ENCODE peak calls at places on chromosome 10, in four cellular contexts. H is AG04450; S is CD8-positive, alpha-beta T cell; E is tibial artery. N is an unnamed sample.

GRCh38 chr10:79437111-79437814 is 8.2 kb downstream of the ZCCHC24 start:
- DNase-seq in H (no peak), S (no peak), E (no peak), N (peak)

GRCh38 chr10:118767297-118768040 is 12.7 kb upstream of the CACUL1 start:
- DNase-seq in H (no peak), S (no peak), E (no peak), N (no peak)

GRCh38 chr10:87837445-87837844 is 19.4 kb upstream of the ATAD1 start:
- DNase-seq in H (no peak), S (no peak), E (no peak), N (no peak)

GRCh38 chr10:78535716-78536218 is 502.1 kb downstream of the RPS24 start:
- DNase-seq in H (no peak), S (no peak), E (no peak), N (no peak)

GRCh38 chr10:102009801-102010425 is 46.1 kb downstream of the ARMH3 start:
- DNase-seq in H (peak), S (peak), E (peak), N (peak)

GRCh38 chr10:49116509-49117365 is 1.4 kb upstream of the VSTM4 start:
- DNase-seq in H (no peak), S (no peak), E (no peak), N (no peak)

GRCh38 chr10:78906734-78907385 is 161.9 kb upstream of the ZMIZ1 start:
- DNase-seq in H (no peak), S (no peak), E (no peak), N (no peak)

GRCh38 chr10:71086439-71087080 is 125.8 kb upstream of the UNC5B start:
- DNase-seq in H (no peak), S (no peak), E (no peak), N (no peak)

GRCh38 chr10:114714281-114714741 is 56.2 kb upstream of the ABLIM1 start:
- DNase-seq in H (peak), S (no peak), E (no peak), N (no peak)

GRCh38 chr10:3239066-3239919 is 66.7 kb upstream of the PITRM1 start:
- DNase-seq in H (no peak), S (peak), E (peak), N (peak)

GRCh38 chr10:123997486-123998196 is 95.8 kb downstream of the CHST15 start:
- DNase-seq in H (peak), S (no peak), E (peak), N (no peak)

GRCh38 chr10:23422003-23422411 is 16.9 kb upstream of the OTUD1 start:
- DNase-seq in H (no peak), S (no peak), E (no peak), N (no peak)

GRCh38 chr10:102628451-102628911 is 15.8 kb upstream of the TRIM8 start:
- DNase-seq in H (no peak), S (no peak), E (peak), N (peak)

GRCh38 chr10:92822060-92822634 is 26.2 kb upstream of the EXOC6 start:
- DNase-seq in H (peak), S (no peak), E (no peak), N (no peak)

GRCh38 chr10:92575961-92576360 is 2.1 kb upstream of the IDE start:
- DNase-seq in H (no peak), S (no peak), E (no peak), N (no peak)

GRCh38 chr10:45655219-45655618 is 17.4 kb downstream of the ZFAND4 start:
- DNase-seq in H (no peak), S (no peak), E (no peak), N (no peak)

GRCh38 chr10:59393349-59393748 is 31.0 kb upstream of the FAM13C start:
- DNase-seq in H (no peak), S (no peak), E (no peak), N (no peak)

GRCh38 chr10:48672596-48673255 is 11.9 kb upstream of the WDFY4 start:
- DNase-seq in H (no peak), S (no peak), E (no peak), N (no peak)

GRCh38 chr10:62018141-62018911 is 116.8 kb downstream of the ARID5B start:
- DNase-seq in H (no peak), S (no peak), E (no peak), N (no peak)

GRCh38 chr10:62019685-62020361 is 118.3 kb downstream of the ARID5B start:
- DNase-seq in H (no peak), S (no peak), E (no peak), N (no peak)

GRCh38 chr10:62017141-62017870 is 115.8 kb downstream of the ARID5B start:
- DNase-seq in H (no peak), S (no peak), E (no peak), N (no peak)

GRCh38 chr10:62020362-62020730 is 118.8 kb downstream of the ARID5B start:
- DNase-seq in H (no peak), S (no peak), E (no peak), N (no peak)

DNA sequence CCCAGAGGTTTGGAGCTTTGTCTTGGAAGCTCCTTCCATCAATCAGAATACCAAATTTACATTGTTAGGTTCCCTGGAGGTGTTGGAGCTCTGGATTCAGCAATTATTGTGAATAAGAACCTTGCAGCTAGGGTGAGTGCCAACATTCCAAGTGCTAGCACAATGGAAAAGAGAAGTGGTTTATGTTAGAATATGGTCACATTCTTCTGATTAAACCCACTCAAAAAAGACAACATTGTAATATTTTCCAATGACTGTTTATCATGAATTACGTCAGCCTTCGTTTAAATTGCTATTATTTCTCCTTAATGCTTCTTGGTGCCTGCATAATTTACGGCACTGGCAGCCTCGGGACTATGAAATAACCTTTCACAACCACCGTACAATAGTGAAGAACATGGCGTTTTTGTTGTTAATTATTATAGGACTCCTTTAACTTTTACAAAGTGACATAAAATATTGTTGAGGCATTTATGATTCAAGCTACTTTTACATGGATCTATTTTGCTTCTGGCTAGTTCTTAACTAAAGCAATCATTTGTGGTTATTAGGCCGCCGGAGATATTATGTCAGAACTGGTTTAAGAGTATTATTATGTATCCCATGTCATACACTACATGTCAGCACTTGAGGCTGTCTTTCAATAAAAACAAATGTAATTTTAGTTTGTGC is 117.7 kb downstream of the ARID5B start:
- DNase-seq in H (no peak), S (no peak), E (no peak), N (no peak)
- H3K27ac ChIP-seq in H (no peak), S (no peak), E (peak), N (peak)

GRCh38 chr10:11706911-11707567 is 35.1 kb upstream of the ECHDC3 start:
- DNase-seq in H (no peak), S (no peak), E (no peak), N (no peak)
- TF ChIP-seq CTCF in H (no peak), S (no peak), E (no peak), N (no peak)

GRCh38 chr10:29669149-29669548 is 34.4 kb upstream of the SVIL start:
- DNase-seq in H (no peak), S (no peak), E (peak), N (no peak)
- H3K27ac ChIP-seq in H (no peak), S (no peak), E (peak), N (no peak)

GRCh38 chr10:66457629-66458028 is 468.2 kb upstream of the LRRTM3 start:
- DNase-seq in H (no peak), S (no peak), E (no peak), N (no peak)

DNA sequence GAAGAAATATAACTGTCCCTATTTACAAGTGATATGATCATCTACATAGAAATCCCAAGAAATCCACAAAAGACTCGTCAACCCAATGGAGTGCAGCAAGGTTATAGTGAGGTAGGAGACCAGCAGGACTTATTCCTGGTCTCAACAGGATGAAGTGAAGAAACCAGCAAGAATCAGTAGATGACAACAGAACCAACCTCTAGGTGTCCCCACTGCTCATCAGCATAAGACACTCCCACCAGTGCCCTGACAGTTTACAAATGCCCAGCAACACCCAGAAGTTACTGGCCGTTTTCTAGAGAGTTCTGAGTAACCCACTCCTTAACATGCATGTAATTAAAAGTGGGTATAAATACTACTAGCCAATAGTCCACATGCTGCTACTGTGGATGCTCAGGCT is 470.5 kb upstream of the LRRTM3 start:
- DNase-seq in H (no peak), S (no peak), E (no peak), N (no peak)
- TF ChIP-seq CTCF in H (peak), S (no peak), E (no peak), N (no peak)

DNA sequence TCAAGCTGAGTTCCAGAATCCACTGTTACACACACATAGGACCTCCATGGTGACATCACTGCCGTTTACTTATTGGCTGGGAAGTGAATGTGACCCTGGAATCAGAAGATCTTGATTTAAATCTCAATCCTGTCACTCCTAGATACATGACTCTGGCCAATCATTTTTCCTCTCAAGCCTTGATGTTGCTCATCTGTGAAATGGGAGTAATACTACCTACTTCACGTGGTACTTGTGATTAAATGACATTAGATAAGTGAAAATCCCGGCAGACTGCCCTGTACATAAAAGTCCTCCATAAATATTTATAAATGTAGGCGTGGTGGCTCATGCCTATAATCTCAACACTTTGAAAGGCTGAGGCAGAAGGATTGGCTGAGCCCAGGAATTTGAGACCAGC is 88.0 kb upstream of the SVIL start:
- DNase-seq in H (no peak), S (no peak), E (no peak), N (no peak)
- H3K27ac ChIP-seq in H (no peak), S (no peak), E (peak), N (no peak)

DNA sequence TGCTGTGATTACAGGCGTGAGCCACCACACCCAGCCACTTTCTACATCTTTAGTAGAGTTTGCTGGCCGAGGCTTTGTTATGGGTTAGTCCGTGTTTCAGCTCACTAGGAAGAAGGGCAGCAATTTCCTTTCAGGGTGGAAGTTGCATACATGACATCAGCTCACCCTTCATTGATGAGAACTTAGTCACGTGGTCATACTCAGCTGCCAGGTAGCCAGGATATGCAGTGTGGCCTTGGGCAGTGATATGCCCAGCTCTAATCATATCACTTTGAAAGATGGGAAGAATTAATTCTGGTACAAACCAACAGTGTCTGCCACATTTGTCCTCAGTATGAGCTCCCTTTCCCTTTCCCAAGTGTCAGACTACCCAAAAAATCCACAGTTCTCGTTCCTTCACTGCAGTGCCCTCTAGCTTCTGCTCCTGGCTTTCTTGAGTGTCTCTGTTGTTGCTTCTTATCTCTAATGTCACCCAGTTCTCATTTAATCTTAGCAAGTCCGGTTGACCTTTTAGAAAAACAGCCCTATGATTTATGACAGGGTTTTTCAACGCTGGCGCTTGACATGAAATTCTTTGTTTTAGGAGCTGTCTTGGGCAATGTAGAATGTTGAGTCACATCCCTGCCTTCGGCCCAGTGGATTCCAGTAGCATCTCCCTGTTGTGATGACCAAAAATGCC is 108.7 kb upstream of the ITGB1 start:
- DNase-seq in H (no peak), S (no peak), E (no peak), N (no peak)
- TF ChIP-seq CTCF in H (peak), S (no peak), E (no peak), N (no peak)

GRCh38 chr10:75431180-75432111 is at the start of gene LRMDA:
- DNase-seq in H (no peak), S (no peak), E (peak), N (no peak)
- H3K27ac ChIP-seq in H (no peak), S (no peak), E (peak), N (peak)

GRCh38 chr10:96643920-96644319 is 57.1 kb upstream of the TM9SF3 start:
- DNase-seq in H (no peak), S (no peak), E (no peak), N (no peak)
- TF ChIP-seq CTCF in H (no peak), S (no peak), E (no peak), N (no peak)